ENCODE peak calls at places on chromosome 6, in nine cellular contexts. Y, F, L, B, P, M, S, C and Z are unnamed samples.

GRCh38 chr6:116385462-116385807 is 14.7 kb downstream of the DSE start:
- DNase-seq in Y (no peak), F (no peak), L (no peak), B (peak; percentile 89), P (peak; percentile 82), M (peak; percentile 65), S (no peak), C (no peak), Z (peak; percentile 53)

GRCh38 chr6:23031986-23032385 is 462.6 kb downstream of the HDGFL1 start:
- DNase-seq in Y (no peak), F (no peak), L (no peak), B (no peak), P (peak; percentile 66), M (no peak), S (no peak), C (no peak), Z (peak; percentile 10)

GRCh38 chr6:98834060-98835031 is at the start of gene POU3F2:
- DNase-seq in Y (no peak), F (peak; percentile 75), L (peak; percentile 86), B (peak; percentile 98), P (peak; percentile 77), M (peak; percentile 70), S (peak; percentile 76), C (peak; percentile 48), Z (peak; percentile 67)

GRCh38 chr6:16670183-16670582 is 91.1 kb downstream of the ATXN1 start:
- DNase-seq in Y (no peak), F (no peak), L (no peak), B (no peak), P (no peak), M (no peak), S (no peak), C (peak; percentile 28), Z (peak; percentile 48)

GRCh38 chr6:155483858-155484257 is 28.2 kb upstream of the NOX3 start:
- DNase-seq in Y (no peak), F (no peak), L (no peak), B (peak; percentile 78), P (peak; percentile 39), M (no peak), S (no peak), C (no peak), Z (peak; percentile 83)

GRCh38 chr6:37269105-37269504 is 11.2 kb upstream of the TMEM217 start:
- DNase-seq in Y (no peak), F (no peak), L (no peak), B (no peak), P (no peak), M (no peak), S (no peak), C (no peak), Z (no peak)

GRCh38 chr6:33628401-33628964 is 7.4 kb downstream of the ITPR3 start:
- DNase-seq in Y (no peak), F (no peak), L (peak; percentile 50), B (no peak), P (no peak), M (no peak), S (no peak), C (no peak), Z (no peak)

GRCh38 chr6:113779656-113780055 is 77.5 kb upstream of the MARCKS start:
- DNase-seq in Y (no peak), F (no peak), L (no peak), B (no peak), P (no peak), M (no peak), S (no peak), C (no peak), Z (no peak)

GRCh38 chr6:170046786-170047626 is 243.9 kb downstream of the DLL1 start:
- DNase-seq in Y (no peak), F (peak; percentile 6), L (peak; percentile 16), B (no peak), P (no peak), M (no peak), S (no peak), C (no peak), Z (no peak)

GRCh38 chr6:101281266-101281665 is 112.2 kb upstream of the GRIK2 start:
- DNase-seq in Y (no peak), F (no peak), L (no peak), B (no peak), P (no peak), M (no peak), S (peak; percentile 41), C (no peak), Z (no peak)

GRCh38 chr6:148760568-148761531 is 14.0 kb downstream of the UST start:
- DNase-seq in Y (peak; percentile 93), F (peak; percentile 80), L (peak; percentile 90), B (peak; percentile 92), P (peak; percentile 92), M (peak; percentile 89), S (no peak), C (peak; percentile 89), Z (peak; percentile 93)

GRCh38 chr6:140744648-140745320 is 1370.3 kb upstream of the CITED2 start:
- DNase-seq in Y (no peak), F (no peak), L (no peak), B (peak; percentile 79), P (peak; percentile 69), M (peak; percentile 48), S (peak; percentile 10), C (peak; percentile 29), Z (peak; percentile 86)

GRCh38 chr6:79808846-79809245 is 138.5 kb downstream of the ELOVL4 start:
- DNase-seq in Y (no peak), F (no peak), L (no peak), B (no peak), P (no peak), M (no peak), S (no peak), C (no peak), Z (no peak)

GRCh38 chr6:124877468-124877867 is 84.8 kb upstream of the RNF217 start:
- DNase-seq in Y (no peak), F (no peak), L (no peak), B (no peak), P (no peak), M (no peak), S (no peak), C (no peak), Z (no peak)

GRCh38 chr6:13453771-13454251 is 33.6 kb downstream of the GFOD1 start:
- DNase-seq in Y (no peak), F (no peak), L (no peak), B (peak; percentile 50), P (peak; percentile 49), M (peak; percentile 39), S (peak; percentile 77), C (no peak), Z (no peak)

GRCh38 chr6:150212745-150213144 is 69.9 kb downstream of the PPP1R14C start:
- DNase-seq in Y (no peak), F (no peak), L (no peak), B (peak; percentile 11), P (peak; percentile 11), M (no peak), S (no peak), C (no peak), Z (peak; percentile 23)
- TF ChIP-seq CTCF in Y (no peak), F (no peak), L (no peak), B (no peak), P (no peak), M (no peak), S (no peak), C (no peak), Z (no peak)

GRCh38 chr6:137547186-137547585 is 53.0 kb upstream of the OLIG3 start:
- DNase-seq in Y (no peak), F (no peak), L (no peak), B (no peak), P (no peak), M (no peak), S (no peak), C (no peak), Z (no peak)

GRCh38 chr6:137541531-137541930 is 47.3 kb upstream of the OLIG3 start:
- DNase-seq in Y (no peak), F (no peak), L (no peak), B (no peak), P (no peak), M (no peak), S (no peak), C (no peak), Z (no peak)

GRCh38 chr6:137545073-137545472 is 50.9 kb upstream of the OLIG3 start:
- DNase-seq in Y (no peak), F (no peak), L (no peak), B (no peak), P (no peak), M (no peak), S (no peak), C (no peak), Z (no peak)

GRCh38 chr6:137542713-137543112 is 48.5 kb upstream of the OLIG3 start:
- DNase-seq in Y (no peak), F (no peak), L (no peak), B (no peak), P (no peak), M (no peak), S (no peak), C (no peak), Z (no peak)

GRCh38 chr6:137543114-137543513 is 48.9 kb upstream of the OLIG3 start:
- DNase-seq in Y (no peak), F (no peak), L (no peak), B (no peak), P (no peak), M (no peak), S (no peak), C (no peak), Z (no peak)
- TF ChIP-seq CTCF in Y (no peak), F (no peak), L (no peak), B (no peak), P (no peak), M (no peak), S (no peak), C (no peak), Z (no peak)

GRCh38 chr6:168333039-168333438 is 13.5 kb upstream of the DACT2 start:
- DNase-seq in Y (no peak), F (no peak), L (no peak), B (no peak), P (no peak), M (no peak), S (no peak), C (no peak), Z (no peak)
- TF ChIP-seq CTCF in Y (peak; percentile 34), F (peak; percentile 10), L (peak; percentile 18), B (no peak), P (no peak), M (peak; percentile 40), S (no peak), C (peak; percentile 13), Z (peak; percentile 31)

GRCh38 chr6:43175676-43176422 is 4.8 kb downstream of the SRF start:
- DNase-seq in Y (no peak), F (no peak), L (no peak), B (no peak), P (no peak), M (no peak), S (no peak), C (no peak), Z (no peak)

GRCh38 chr6:43172127-43173007 is 1.3 kb downstream of the SRF start:
- DNase-seq in Y (no peak), F (peak; percentile 63), L (peak; percentile 93), B (no peak), P (peak; percentile 27), M (no peak), S (peak; percentile 48), C (peak; percentile 46), Z (peak; percentile 32)

GRCh38 chr6:43176423-43176786 is 5.3 kb downstream of the SRF start:
- DNase-seq in Y (no peak), F (no peak), L (no peak), B (no peak), P (no peak), M (no peak), S (no peak), C (no peak), Z (no peak)

GRCh38 chr6:43173496-43174262 is 2.6 kb downstream of the SRF start:
- DNase-seq in Y (no peak), F (no peak), L (no peak), B (no peak), P (no peak), M (no peak), S (no peak), C (no peak), Z (peak; percentile 7)

GRCh38 chr6:43174263-43175112 is 3.4 kb downstream of the SRF start:
- DNase-seq in Y (peak; percentile 100), F (peak; percentile 95), L (peak; percentile 99), B (peak; percentile 98), P (peak; percentile 99), M (peak; percentile 99), S (peak; percentile 99), C (peak; percentile 99), Z (peak; percentile 99)
- TF ChIP-seq CTCF in Y (no peak), F (no peak), L (peak; percentile 13), B (no peak), P (no peak), M (peak; percentile 52), S (no peak), C (peak; percentile 23), Z (peak; percentile 16)